ENCODE peak calls at places on chromosomes 2 and 18, in six cellular contexts. T is ovary; Q is H7; O is NCI-H1694; W is stimulated activated CD4-positive, alpha-beta T cell treated with anti-CD3 and anti-CD28 coated beads, Interleukin-4, amount 100 ng/mL, for 1 hour; I is CD8-positive, alpha-beta T cell. S is an unnamed sample.

GRCh38 chr2:131521961-131522781 is 5.5 kb upstream of the CCDC74A start:
- DNase-seq in T (peak), Q (peak), O (no peak), W (no peak), I (no peak), S (no peak)

GRCh38 chr2:27737676-27738348 is 33.7 kb upstream of the MRPL33 start:
- DNase-seq in T (no peak), Q (no peak), O (no peak), W (no peak), I (no peak), S (no peak)

GRCh38 chr2:198698230-198698629 is 759.5 kb downstream of the SATB2 start:
- DNase-seq in T (no peak), Q (no peak), O (no peak), W (no peak), I (no peak), S (no peak)

GRCh38 chr2:44943031-44943692 is 1.7 kb downstream of the SIX3 start:
- DNase-seq in T (no peak), Q (peak), O (no peak), W (no peak), I (no peak), S (peak)

GRCh38 chr2:46363535-46364170 is 66.4 kb downstream of the EPAS1 start:
- DNase-seq in T (no peak), Q (no peak), O (no peak), W (no peak), I (no peak), S (no peak)

GRCh38 chr2:12759248-12759647 is 42.5 kb downstream of the TRIB2 start:
- DNase-seq in T (no peak), Q (no peak), O (no peak), W (no peak), I (no peak), S (no peak)

GRCh38 chr2:170812716-170813585 is 3.7 kb upstream of the GAD1 start:
- DNase-seq in T (peak), Q (peak), O (peak), W (no peak), I (no peak), S (no peak)

GRCh38 chr2:158718851-158719250 is 76.3 kb upstream of the DAPL1 start:
- DNase-seq in T (no peak), Q (no peak), O (no peak), W (no peak), I (no peak), S (no peak)

GRCh38 chr2:16138811-16139662 is 198.7 kb downstream of the MYCN start:
- DNase-seq in T (no peak), Q (no peak), O (no peak), W (no peak), I (no peak), S (no peak)

GRCh38 chr18:3305933-3306332 is 44.0 kb downstream of the MYL12B start:
- DNase-seq in T (peak), Q (peak), O (no peak), W (no peak), I (no peak), S (peak)

GRCh38 chr2:70831861-70832260 is 3.8 kb downstream of the CD207 start:
- DNase-seq in T (no peak), Q (no peak), O (no peak), W (no peak), I (no peak), S (no peak)

GRCh38 chr2:11239718-11240462 is 84.6 kb downstream of the SLC66A3 start:
- DNase-seq in T (no peak), Q (no peak), O (no peak), W (no peak), I (no peak), S (no peak)

GRCh38 chr18:50009772-50010171 is 185.2 kb downstream of the MYO5B start:
- DNase-seq in T (no peak), Q (peak), O (peak), W (peak), I (peak), S (no peak)

GRCh38 chr2:175057078-175057685 is 52.0 kb upstream of the CHN1 start:
- DNase-seq in T (no peak), Q (peak), O (no peak), W (no peak), I (no peak), S (no peak)

S was measured in dorsolateral prefrontal cortex.